ENCODE peak calls at places on chromosomes 2 and 18, in six cellular contexts. One of them, this sample, is unnamed.

GRCh38 chr18:10234912-10235439 is 219.5 kb upstream of the APCDD1 start:
- DNase-seq in endothelial cell of umbilical vein: no peak
- DNase-seq in thyroid gland: no peak
- DNase-seq in upper lobe of right lung: no peak
- DNase-seq in activated CD8-positive, alpha-beta T cell treated with anti-CD3 and anti-CD28 coated beads for 36 hours: no peak
- DNase-seq in psoas muscle: no peak
- DNase-seq in this sample: no peak

GRCh38 chr2:238528953-238529781 is 102.4 kb downstream of the ASB1 start:
- DNase-seq in thyroid gland: no peak
- DNase-seq in upper lobe of right lung: no peak
- DNase-seq in psoas muscle: no peak
- DNase-seq in activated CD8-positive, alpha-beta T cell treated with anti-CD3 and anti-CD28 coated beads for 36 hours: no peak
- DNase-seq in endothelial cell of umbilical vein: no peak
- DNase-seq in this sample: no peak

GRCh38 chr2:120568089-120568974 is 167.3 kb upstream of the GLI2 start:
- DNase-seq in activated CD8-positive, alpha-beta T cell treated with anti-CD3 and anti-CD28 coated beads for 36 hours: no peak
- DNase-seq in psoas muscle: no peak
- DNase-seq in upper lobe of right lung: no peak
- DNase-seq in thyroid gland: peak; percentile 65
- DNase-seq in endothelial cell of umbilical vein: no peak
- DNase-seq in this sample: no peak

GRCh38 chr2:71563872-71564271 is 110.5 kb downstream of the DYSF start:
- DNase-seq in thyroid gland: no peak
- DNase-seq in upper lobe of right lung: no peak
- DNase-seq in endothelial cell of umbilical vein: no peak
- DNase-seq in activated CD8-positive, alpha-beta T cell treated with anti-CD3 and anti-CD28 coated beads for 36 hours: no peak
- DNase-seq in psoas muscle: no peak
- DNase-seq in this sample: peak; percentile 61

GRCh38 chr2:1750935-1751767 is 6.8 kb upstream of the PXDN start:
- DNase-seq in thyroid gland: peak; percentile 89
- DNase-seq in psoas muscle: peak; percentile 55
- DNase-seq in upper lobe of right lung: peak; percentile 85
- DNase-seq in endothelial cell of umbilical vein: peak; percentile 68
- DNase-seq in activated CD8-positive, alpha-beta T cell treated with anti-CD3 and anti-CD28 coated beads for 36 hours: peak; percentile 55
- DNase-seq in this sample: peak; percentile 87

GRCh38 chr2:149924028-149924427 is 336.5 kb upstream of the MMADHC start:
- DNase-seq in endothelial cell of umbilical vein: no peak
- DNase-seq in thyroid gland: no peak
- DNase-seq in upper lobe of right lung: no peak
- DNase-seq in activated CD8-positive, alpha-beta T cell treated with anti-CD3 and anti-CD28 coated beads for 36 hours: no peak
- DNase-seq in psoas muscle: no peak
- DNase-seq in this sample: no peak

GRCh38 chr18:22391571-22392359 is 25.9 kb downstream of the CTAGE1 start:
- DNase-seq in psoas muscle: peak; percentile 26
- DNase-seq in thyroid gland: no peak
- DNase-seq in endothelial cell of umbilical vein: peak; percentile 95
- DNase-seq in upper lobe of right lung: no peak
- DNase-seq in activated CD8-positive, alpha-beta T cell treated with anti-CD3 and anti-CD28 coated beads for 36 hours: peak; percentile 77
- DNase-seq in this sample: peak; percentile 39

GRCh38 chr18:48623468-48624220 is 84.8 kb downstream of the CTIF start:
- DNase-seq in endothelial cell of umbilical vein: peak; percentile 15
- DNase-seq in activated CD8-positive, alpha-beta T cell treated with anti-CD3 and anti-CD28 coated beads for 36 hours: no peak
- DNase-seq in upper lobe of right lung: no peak
- DNase-seq in thyroid gland: no peak
- DNase-seq in psoas muscle: no peak
- DNase-seq in this sample: no peak

GRCh38 chr2:62474173-62474572 is 31.8 kb downstream of the TMEM17 start:
- DNase-seq in activated CD8-positive, alpha-beta T cell treated with anti-CD3 and anti-CD28 coated beads for 36 hours: no peak
- DNase-seq in endothelial cell of umbilical vein: peak; percentile 16
- DNase-seq in thyroid gland: no peak
- DNase-seq in upper lobe of right lung: no peak
- DNase-seq in psoas muscle: no peak
- DNase-seq in this sample: no peak

GRCh38 chr2:199336546-199336945 is 121.2 kb downstream of the SATB2 start:
- DNase-seq in endothelial cell of umbilical vein: no peak
- DNase-seq in psoas muscle: no peak
- DNase-seq in thyroid gland: no peak
- DNase-seq in upper lobe of right lung: no peak
- DNase-seq in activated CD8-positive, alpha-beta T cell treated with anti-CD3 and anti-CD28 coated beads for 36 hours: no peak
- DNase-seq in this sample: no peak

GRCh38 chr2:160332318-160332717 is 132.2 kb upstream of the ITGB6 start:
- DNase-seq in thyroid gland: no peak
- DNase-seq in activated CD8-positive, alpha-beta T cell treated with anti-CD3 and anti-CD28 coated beads for 36 hours: peak; percentile 22
- DNase-seq in psoas muscle: no peak
- DNase-seq in upper lobe of right lung: no peak
- DNase-seq in endothelial cell of umbilical vein: peak; percentile 70
- DNase-seq in this sample: peak; percentile 84

GRCh38 chr2:202635441-202636296 is 900 bp downstream of the FAM117B start:
- DNase-seq in endothelial cell of umbilical vein: peak; percentile 66
- DNase-seq in psoas muscle: peak; percentile 79
- DNase-seq in thyroid gland: peak; percentile 82
- DNase-seq in upper lobe of right lung: peak; percentile 93
- DNase-seq in activated CD8-positive, alpha-beta T cell treated with anti-CD3 and anti-CD28 coated beads for 36 hours: peak; percentile 86
- DNase-seq in this sample: peak; percentile 84

GRCh38 chr2:160505236-160505635 is 11.6 kb upstream of the RBMS1 start:
- DNase-seq in activated CD8-positive, alpha-beta T cell treated with anti-CD3 and anti-CD28 coated beads for 36 hours: no peak
- DNase-seq in endothelial cell of umbilical vein: no peak
- DNase-seq in thyroid gland: no peak
- DNase-seq in psoas muscle: no peak
- DNase-seq in upper lobe of right lung: no peak
- DNase-seq in this sample: no peak

GRCh38 chr18:75173125-75173432 is 35.9 kb downstream of the PTGR3 start:
- DNase-seq in thyroid gland: no peak
- DNase-seq in upper lobe of right lung: no peak
- DNase-seq in endothelial cell of umbilical vein: no peak
- DNase-seq in psoas muscle: no peak
- DNase-seq in activated CD8-positive, alpha-beta T cell treated with anti-CD3 and anti-CD28 coated beads for 36 hours: no peak
- DNase-seq in this sample: no peak

GRCh38 chr18:12645751-12646203 is 12.1 kb downstream of the SPIRE1 start:
- DNase-seq in upper lobe of right lung: peak; percentile 72
- DNase-seq in activated CD8-positive, alpha-beta T cell treated with anti-CD3 and anti-CD28 coated beads for 36 hours: no peak
- DNase-seq in psoas muscle: peak; percentile 30
- DNase-seq in thyroid gland: peak; percentile 79
- DNase-seq in endothelial cell of umbilical vein: peak; percentile 54
- DNase-seq in this sample: no peak

GRCh38 chr2:236089271-236090026 is 78.7 kb downstream of the GBX2 start:
- DNase-seq in endothelial cell of umbilical vein: no peak
- DNase-seq in upper lobe of right lung: no peak
- DNase-seq in activated CD8-positive, alpha-beta T cell treated with anti-CD3 and anti-CD28 coated beads for 36 hours: no peak
- DNase-seq in psoas muscle: no peak
- DNase-seq in thyroid gland: no peak
- DNase-seq in this sample: peak; percentile 22

GRCh38 chr2:233422050-233422639 is 67.9 kb downstream of the DGKD start:
- DNase-seq in endothelial cell of umbilical vein: no peak
- DNase-seq in psoas muscle: no peak
- DNase-seq in activated CD8-positive, alpha-beta T cell treated with anti-CD3 and anti-CD28 coated beads for 36 hours: peak; percentile 75
- DNase-seq in thyroid gland: peak; percentile 98
- DNase-seq in upper lobe of right lung: peak; percentile 94
- DNase-seq in this sample: peak; percentile 59

DNA sequence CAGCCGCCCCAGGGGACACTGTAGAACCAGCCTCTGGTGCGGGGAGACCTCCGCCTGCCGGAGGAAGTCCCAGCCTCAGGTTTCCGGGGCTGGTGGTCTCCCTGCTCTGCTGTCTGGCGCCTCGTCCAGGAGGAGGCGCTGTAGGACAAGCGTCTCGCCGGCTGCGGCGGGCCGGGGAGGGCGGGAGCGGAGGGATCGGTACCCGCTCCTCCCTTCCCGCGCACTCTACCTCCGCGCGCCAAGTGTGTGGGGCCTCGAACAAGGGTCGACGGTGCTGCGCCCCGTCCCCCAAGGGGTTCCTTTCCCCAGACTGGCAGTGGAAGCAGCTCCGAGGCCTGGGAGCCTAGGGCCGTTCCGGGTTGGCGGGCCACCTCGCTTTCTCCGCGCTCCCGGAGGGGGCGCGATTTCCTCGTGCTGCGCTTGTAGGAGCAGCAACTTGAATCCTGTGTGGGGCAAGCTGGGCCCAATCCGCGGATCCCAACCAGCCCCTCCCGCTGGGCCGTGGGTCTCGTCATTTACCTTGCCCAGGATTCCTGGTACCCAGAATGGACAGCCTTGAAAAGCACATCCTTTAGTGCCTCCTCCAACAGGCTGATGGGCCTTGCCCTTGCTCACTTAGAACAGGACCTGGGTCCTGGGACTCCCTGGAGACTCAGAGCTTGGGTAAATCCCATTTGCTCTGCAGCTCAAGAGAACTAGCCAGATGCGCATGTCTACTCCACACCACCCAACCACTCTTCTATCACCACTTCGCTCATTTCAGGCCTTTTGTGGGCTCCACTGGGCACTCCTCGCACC is 10.6 kb upstream of the HOXD4 start:
- DNase-seq in thyroid gland: peak; percentile 67
- DNase-seq in endothelial cell of umbilical vein: peak; percentile 82
- DNase-seq in psoas muscle: peak; percentile 76
- DNase-seq in upper lobe of right lung: peak; percentile 85
- DNase-seq in activated CD8-positive, alpha-beta T cell treated with anti-CD3 and anti-CD28 coated beads for 36 hours: peak; percentile 76
- DNase-seq in this sample: peak; percentile 94
- TF ChIP-seq CTCF in thyroid gland: peak; percentile 83
- TF ChIP-seq CTCF in endothelial cell of umbilical vein: peak; percentile 80
- TF ChIP-seq CTCF in psoas muscle: peak; percentile 97
- TF ChIP-seq CTCF in upper lobe of right lung: peak; percentile 78
- TF ChIP-seq CTCF in activated CD8-positive, alpha-beta T cell treated with anti-CD3 and anti-CD28 coated beads for 36 hours: peak; percentile 94
- TF ChIP-seq CTCF in this sample: peak; percentile 94

DNA sequence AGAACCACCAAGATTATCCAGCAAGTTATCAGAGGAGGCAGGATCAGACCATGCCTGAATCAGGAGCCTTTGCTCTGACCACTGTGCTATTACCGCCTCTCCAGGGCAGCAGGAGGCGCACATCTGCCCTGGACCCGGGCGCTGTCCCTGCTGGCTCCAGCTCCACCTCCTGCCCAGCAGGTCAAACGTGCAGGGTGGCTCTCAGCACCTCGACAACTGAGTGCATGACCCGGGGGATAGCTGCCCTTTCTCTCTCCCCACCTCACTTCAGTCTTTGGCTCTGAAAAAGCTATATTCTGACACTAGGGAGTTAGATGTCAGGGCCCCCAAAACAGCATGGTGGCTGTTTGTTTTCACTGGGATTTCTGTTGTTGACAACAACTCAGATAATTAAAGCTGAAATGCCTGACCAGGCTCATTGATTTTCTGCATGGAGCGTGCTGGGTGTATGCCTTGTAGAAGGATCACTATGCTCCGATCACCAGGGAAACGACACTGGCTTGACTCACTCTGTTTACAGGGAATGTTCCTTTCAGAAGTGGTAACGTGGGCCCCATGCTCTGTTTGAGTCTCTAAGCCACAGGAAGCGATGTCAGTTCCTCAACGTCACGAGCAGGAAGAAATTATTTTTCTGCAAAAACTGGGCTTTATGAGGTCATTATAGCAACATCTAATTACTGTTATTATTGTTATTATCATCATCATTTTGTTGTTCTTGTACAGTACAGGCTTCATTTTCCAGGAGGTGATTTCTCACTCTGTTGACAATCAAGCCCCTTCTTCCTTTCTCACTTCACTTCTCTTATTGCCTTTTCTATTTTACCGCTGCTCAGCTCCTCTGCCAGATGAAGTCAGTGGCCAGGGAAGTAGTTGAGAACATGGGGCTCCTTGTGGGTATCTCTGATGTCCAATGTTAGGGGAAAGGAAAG is 125.6 kb downstream of the PLB1 start:
- DNase-seq in psoas muscle: peak; percentile 56
- DNase-seq in upper lobe of right lung: peak; percentile 77
- DNase-seq in thyroid gland: peak; percentile 78
- DNase-seq in activated CD8-positive, alpha-beta T cell treated with anti-CD3 and anti-CD28 coated beads for 36 hours: peak; percentile 79
- DNase-seq in endothelial cell of umbilical vein: peak; percentile 99
- DNase-seq in this sample: peak; percentile 74
- TF ChIP-seq CTCF in psoas muscle: no peak
- TF ChIP-seq CTCF in upper lobe of right lung: peak; percentile 33
- TF ChIP-seq CTCF in thyroid gland: no peak
- TF ChIP-seq CTCF in activated CD8-positive, alpha-beta T cell treated with anti-CD3 and anti-CD28 coated beads for 36 hours: no peak
- TF ChIP-seq CTCF in endothelial cell of umbilical vein: peak; percentile 48
- TF ChIP-seq CTCF in this sample: peak; percentile 21

DNA sequence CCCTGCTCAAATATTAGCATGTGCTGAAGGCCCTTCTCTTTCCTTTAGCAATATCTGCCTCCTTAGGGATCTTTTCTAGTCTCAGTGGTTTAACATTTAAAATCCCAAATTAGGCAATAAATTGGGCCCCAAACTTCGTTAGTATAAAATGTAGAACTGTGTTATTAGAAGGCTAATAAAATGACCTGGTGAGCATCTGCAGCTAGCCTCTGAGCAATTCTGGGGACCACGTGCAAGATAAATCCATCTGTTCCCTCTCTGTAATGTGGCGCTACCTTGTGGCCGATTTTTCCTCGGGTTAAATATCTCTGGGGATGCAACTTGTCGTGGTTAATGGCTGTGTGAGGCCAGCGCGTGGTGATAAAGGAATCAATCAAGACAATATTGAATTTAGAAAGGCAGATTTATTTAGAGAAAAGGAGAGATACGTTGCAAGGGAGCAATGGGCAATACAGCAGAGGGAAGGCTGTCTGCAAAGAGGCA is 18.7 kb upstream of the IL36G start:
- DNase-seq in upper lobe of right lung: no peak
- DNase-seq in endothelial cell of umbilical vein: no peak
- DNase-seq in activated CD8-positive, alpha-beta T cell treated with anti-CD3 and anti-CD28 coated beads for 36 hours: no peak
- DNase-seq in thyroid gland: no peak
- DNase-seq in psoas muscle: no peak
- DNase-seq in this sample: peak; percentile 19
- TF ChIP-seq CTCF in upper lobe of right lung: no peak
- TF ChIP-seq CTCF in endothelial cell of umbilical vein: no peak
- TF ChIP-seq CTCF in activated CD8-positive, alpha-beta T cell treated with anti-CD3 and anti-CD28 coated beads for 36 hours: peak; percentile 50
- TF ChIP-seq CTCF in thyroid gland: no peak
- TF ChIP-seq CTCF in psoas muscle: no peak
- TF ChIP-seq CTCF in this sample: peak; percentile 43

GRCh38 chr2:112579280-112579679 is 5.1 kb upstream of the CHCHD5 start:
- DNase-seq in endothelial cell of umbilical vein: peak; percentile 72
- DNase-seq in thyroid gland: no peak
- DNase-seq in upper lobe of right lung: no peak
- DNase-seq in psoas muscle: no peak
- DNase-seq in activated CD8-positive, alpha-beta T cell treated with anti-CD3 and anti-CD28 coated beads for 36 hours: no peak
- DNase-seq in this sample: peak; percentile 71
- TF ChIP-seq CTCF in endothelial cell of umbilical vein: no peak
- TF ChIP-seq CTCF in thyroid gland: no peak
- TF ChIP-seq CTCF in upper lobe of right lung: no peak
- TF ChIP-seq CTCF in psoas muscle: no peak
- TF ChIP-seq CTCF in activated CD8-positive, alpha-beta T cell treated with anti-CD3 and anti-CD28 coated beads for 36 hours: no peak
- TF ChIP-seq CTCF in this sample: no peak

GRCh38 chr2:156892449-156893335 is 364.8 kb upstream of the GALNT5 start:
- DNase-seq in activated CD8-positive, alpha-beta T cell treated with anti-CD3 and anti-CD28 coated beads for 36 hours: no peak
- DNase-seq in endothelial cell of umbilical vein: peak; percentile 46
- DNase-seq in upper lobe of right lung: no peak
- DNase-seq in psoas muscle: no peak
- DNase-seq in thyroid gland: peak; percentile 17
- DNase-seq in this sample: peak; percentile 61
- TF ChIP-seq CTCF in activated CD8-positive, alpha-beta T cell treated with anti-CD3 and anti-CD28 coated beads for 36 hours: no peak
- TF ChIP-seq CTCF in endothelial cell of umbilical vein: peak; percentile 5
- TF ChIP-seq CTCF in upper lobe of right lung: peak; percentile 50
- TF ChIP-seq CTCF in psoas muscle: peak; percentile 51
- TF ChIP-seq CTCF in thyroid gland: peak; percentile 44
- TF ChIP-seq CTCF in this sample: peak; percentile 67